ENCODE peak calls at places on chromosomes 12 and 14, in seven cellular contexts. One of them, this sample, is unnamed.
A peak's percentile ranks its signal among the peaks of the same experiment; 100 is the strongest.

GRCh38 chr14:73749706-73750105 is 35.5 kb upstream of the PNMA1 start:
- DNase-seq in K562: no peak
- DNase-seq in SK-N-SH: no peak
- DNase-seq in ovary: no peak
- DNase-seq in transverse colon: no peak
- DNase-seq in upper lobe of left lung: no peak
- DNase-seq in A549: no peak
- DNase-seq in this sample: no peak

GRCh38 chr14:90409209-90409730 is 12.4 kb downstream of the CALM1 start:
- DNase-seq in K562: no peak
- DNase-seq in SK-N-SH: no peak
- DNase-seq in ovary: peak; percentile 44
- DNase-seq in transverse colon: peak; percentile 39
- DNase-seq in upper lobe of left lung: peak; percentile 38
- DNase-seq in A549: peak; percentile 77
- DNase-seq in this sample: peak; percentile 94

GRCh38 chr14:49545716-49546115 is 40.5 kb downstream of the RPS29 start:
- DNase-seq in K562: no peak
- DNase-seq in SK-N-SH: no peak
- DNase-seq in ovary: no peak
- DNase-seq in transverse colon: no peak
- DNase-seq in upper lobe of left lung: no peak
- DNase-seq in A549: no peak
- DNase-seq in this sample: no peak

GRCh38 chr14:99737451-99737951 is 53.4 kb downstream of the CYP46A1 start:
- DNase-seq in K562: no peak
- DNase-seq in SK-N-SH: peak; percentile 67
- DNase-seq in ovary: no peak
- DNase-seq in transverse colon: no peak
- DNase-seq in upper lobe of left lung: peak; percentile 87
- DNase-seq in A549: peak; percentile 64
- DNase-seq in this sample: peak; percentile 88

GRCh38 chr12:64560395-64561301 is 49.6 kb upstream of the RASSF3 start:
- DNase-seq in K562: no peak
- DNase-seq in SK-N-SH: peak; percentile 41
- DNase-seq in ovary: no peak
- DNase-seq in transverse colon: no peak
- DNase-seq in upper lobe of left lung: no peak
- DNase-seq in A549: peak; percentile 61
- DNase-seq in this sample: peak; percentile 21

GRCh38 chr14:31025335-31026075 is at the start of gene AP4S1:
- DNase-seq in K562: peak; percentile 42
- DNase-seq in SK-N-SH: peak; percentile 65
- DNase-seq in ovary: peak; percentile 59
- DNase-seq in transverse colon: peak; percentile 55
- DNase-seq in upper lobe of left lung: peak; percentile 50
- DNase-seq in A549: peak; percentile 31
- DNase-seq in this sample: peak; percentile 75

GRCh38 chr12:121581681-121582439 is 1.0 kb upstream of the KDM2B start:
- DNase-seq in K562: peak; percentile 65
- DNase-seq in SK-N-SH: peak; percentile 79
- DNase-seq in ovary: no peak
- DNase-seq in transverse colon: peak; percentile 25
- DNase-seq in upper lobe of left lung: peak; percentile 36
- DNase-seq in A549: no peak
- DNase-seq in this sample: no peak

GRCh38 chr12:104519190-104519857 is 62.6 kb downstream of the CHST11 start:
- DNase-seq in K562: no peak
- DNase-seq in SK-N-SH: no peak
- DNase-seq in ovary: no peak
- DNase-seq in transverse colon: no peak
- DNase-seq in upper lobe of left lung: no peak
- DNase-seq in A549: no peak
- DNase-seq in this sample: no peak

GRCh38 chr12:52687527-52688385 is 7.5 kb upstream of the KRT1 start:
- DNase-seq in K562: no peak
- DNase-seq in SK-N-SH: no peak
- DNase-seq in ovary: no peak
- DNase-seq in transverse colon: peak; percentile 22
- DNase-seq in upper lobe of left lung: no peak
- DNase-seq in A549: peak; percentile 11
- DNase-seq in this sample: no peak

GRCh38 chr12:116130431-116130830 is 147.1 kb downstream of the MED13L start:
- DNase-seq in K562: no peak
- DNase-seq in SK-N-SH: peak; percentile 52
- DNase-seq in ovary: no peak
- DNase-seq in transverse colon: no peak
- DNase-seq in upper lobe of left lung: no peak
- DNase-seq in A549: no peak
- DNase-seq in this sample: no peak

GRCh38 chr12:113151655-113152054 is 2.1 kb downstream of the CFAP73 start:
- DNase-seq in K562: no peak
- DNase-seq in SK-N-SH: no peak
- DNase-seq in ovary: no peak
- DNase-seq in transverse colon: no peak
- DNase-seq in upper lobe of left lung: no peak
- DNase-seq in A549: no peak
- DNase-seq in this sample: no peak

GRCh38 chr12:132110677-132111076 is 33.4 kb downstream of the DDX51 start:
- DNase-seq in K562: no peak
- DNase-seq in SK-N-SH: no peak
- DNase-seq in ovary: no peak
- DNase-seq in transverse colon: no peak
- DNase-seq in upper lobe of left lung: no peak
- DNase-seq in A549: no peak
- DNase-seq in this sample: no peak

GRCh38 chr12:28178775-28179174 is 11.5 kb upstream of the CCDC91 start:
- DNase-seq in K562: no peak
- DNase-seq in SK-N-SH: no peak
- DNase-seq in ovary: no peak
- DNase-seq in transverse colon: no peak
- DNase-seq in upper lobe of left lung: no peak
- DNase-seq in A549: no peak
- DNase-seq in this sample: no peak

GRCh38 chr12:28180791-28181190 is 9.5 kb upstream of the CCDC91 start:
- DNase-seq in K562: no peak
- DNase-seq in SK-N-SH: no peak
- DNase-seq in ovary: no peak
- DNase-seq in transverse colon: no peak
- DNase-seq in upper lobe of left lung: no peak
- DNase-seq in A549: no peak
- DNase-seq in this sample: no peak

GRCh38 chr12:28189774-28190320 is 409 bp upstream of the CCDC91 start:
- DNase-seq in K562: no peak
- DNase-seq in SK-N-SH: no peak
- DNase-seq in ovary: no peak
- DNase-seq in transverse colon: no peak
- DNase-seq in upper lobe of left lung: no peak
- DNase-seq in A549: no peak
- DNase-seq in this sample: no peak

DNA sequence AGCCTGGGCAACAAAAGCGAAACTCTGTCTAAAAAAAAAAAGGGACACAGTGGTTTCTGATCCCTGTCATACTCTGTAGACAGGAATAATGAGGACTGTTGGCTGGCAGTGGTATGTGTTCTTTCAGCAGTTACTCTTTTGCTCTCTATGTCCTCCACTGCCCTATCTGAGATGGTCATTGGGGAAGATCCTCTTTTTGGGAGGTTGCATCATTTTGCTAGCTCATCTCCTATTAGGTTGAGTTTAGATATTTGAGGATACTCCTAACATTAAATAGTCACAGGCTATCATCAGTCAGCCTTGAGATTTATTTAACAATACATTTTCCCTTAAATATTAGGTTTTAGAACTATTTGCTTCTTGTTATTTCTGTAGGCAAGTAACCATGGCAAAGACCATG is 5.9 kb upstream of the CCDC91 start:
- DNase-seq in K562: no peak
- DNase-seq in SK-N-SH: no peak
- DNase-seq in ovary: no peak
- DNase-seq in transverse colon: no peak
- DNase-seq in upper lobe of left lung: no peak
- DNase-seq in A549: no peak
- DNase-seq in this sample: no peak
- TF ChIP-seq EP300 in K562: no peak
- TF ChIP-seq EP300 in SK-N-SH: no peak
- TF ChIP-seq EP300 in ovary: no peak
- TF ChIP-seq EP300 in transverse colon: no peak
- TF ChIP-seq EP300 in upper lobe of left lung: no peak
- TF ChIP-seq EP300 in A549: no peak
- TF ChIP-seq EP300 in this sample: no peak

DNA sequence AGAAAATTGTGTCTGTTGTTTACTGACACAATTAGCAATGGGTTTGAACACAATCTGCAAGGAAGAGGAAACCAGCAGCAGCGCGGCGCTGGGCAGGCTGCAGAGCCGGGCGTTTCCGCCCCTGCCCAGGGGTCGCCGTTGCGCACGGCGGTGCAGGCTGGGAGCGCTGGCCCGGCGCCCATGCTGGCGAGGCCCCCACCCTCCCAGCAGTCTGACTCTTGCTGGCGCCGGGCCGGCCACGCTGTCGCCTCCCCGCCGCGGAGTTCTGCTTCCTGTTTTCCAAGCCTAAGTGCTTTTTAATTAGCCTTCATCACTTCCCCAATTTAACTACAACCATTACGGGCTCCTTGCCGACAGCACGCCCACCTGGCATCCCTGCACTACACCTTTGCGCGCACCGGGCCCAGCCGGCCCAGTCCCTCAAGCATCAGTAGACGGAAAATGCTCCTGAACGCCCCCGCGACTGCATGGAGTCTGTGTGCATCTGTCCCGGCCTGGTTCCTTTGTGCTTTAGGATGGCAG is 212.1 kb downstream of the GXYLT1 start:
- DNase-seq in K562: peak; percentile 12
- DNase-seq in SK-N-SH: peak; percentile 91
- DNase-seq in ovary: peak; percentile 71
- DNase-seq in transverse colon: peak; percentile 28
- DNase-seq in upper lobe of left lung: peak; percentile 70
- DNase-seq in A549: no peak
- DNase-seq in this sample: peak; percentile 72
- H3K4me3 ChIP-seq in K562: peak overlapping the region; percentile 32
- H3K4me3 ChIP-seq in SK-N-SH: peak overlapping the region; percentile 60
- H3K4me3 ChIP-seq in ovary: peak overlapping the region; percentile 33
- H3K4me3 ChIP-seq in transverse colon: peak overlapping the region; percentile 30
- H3K4me3 ChIP-seq in upper lobe of left lung: peak overlapping the region; percentile 43
- H3K4me3 ChIP-seq in A549: no peak overlapping the region
- H3K4me3 ChIP-seq in this sample: peak overlapping the region; percentile 57

DNA sequence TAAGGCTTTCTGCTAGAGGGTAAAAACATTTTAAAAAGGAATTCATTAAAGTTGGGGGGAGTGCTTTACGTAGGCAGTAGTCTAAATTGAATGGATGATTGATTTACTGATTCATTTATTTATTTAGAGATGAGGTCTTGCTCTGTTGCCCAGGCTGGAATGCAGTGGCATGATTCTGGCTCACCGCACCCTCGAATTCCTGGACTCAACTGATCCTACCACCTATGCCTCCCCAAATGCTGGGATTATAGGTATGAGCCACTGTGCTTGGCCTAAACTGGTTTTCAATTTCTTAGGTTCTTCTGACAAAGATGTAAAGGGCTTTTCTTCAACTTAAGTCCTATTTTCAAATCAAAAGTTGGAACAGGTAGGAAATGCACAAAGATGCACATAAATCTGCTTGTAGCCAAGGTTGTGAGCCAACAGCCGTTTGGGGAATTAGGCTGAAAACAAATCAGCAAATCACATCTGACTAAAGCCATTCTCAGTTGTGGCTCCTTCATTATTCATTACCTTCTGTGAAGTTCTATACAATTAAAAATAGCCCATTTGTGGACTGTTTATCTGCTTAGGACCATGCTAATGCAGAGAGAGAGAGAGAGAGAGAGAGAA is 218.0 kb downstream of the PPM1H start:
- DNase-seq in K562: no peak
- DNase-seq in SK-N-SH: no peak
- DNase-seq in ovary: no peak
- DNase-seq in transverse colon: no peak
- DNase-seq in upper lobe of left lung: no peak
- DNase-seq in A549: peak; percentile 93
- DNase-seq in this sample: no peak
- TF ChIP-seq EP300 in K562: no peak
- TF ChIP-seq EP300 in SK-N-SH: no peak
- TF ChIP-seq EP300 in ovary: no peak
- TF ChIP-seq EP300 in transverse colon: no peak
- TF ChIP-seq EP300 in upper lobe of left lung: no peak
- TF ChIP-seq EP300 in A549: peak; percentile 77
- TF ChIP-seq EP300 in this sample: no peak

DNA sequence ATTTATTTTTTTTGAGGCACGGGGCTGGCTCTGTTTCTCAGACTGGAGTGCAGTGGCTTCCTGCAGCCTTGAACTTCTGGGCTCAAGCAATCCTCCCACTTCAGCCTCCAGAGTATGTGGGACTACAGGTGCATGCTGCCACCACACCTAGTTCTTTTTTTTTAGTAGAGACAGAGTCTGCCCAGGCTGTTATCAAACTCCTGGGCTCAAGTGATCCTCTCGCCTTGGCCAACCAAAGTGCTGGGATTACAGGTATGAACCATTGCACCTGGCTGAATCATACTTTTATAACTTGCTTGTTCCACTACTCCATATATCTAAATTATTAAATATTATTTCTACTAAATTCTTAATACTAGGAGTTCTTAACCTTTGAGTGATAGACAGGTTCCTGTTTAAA is 111.6 kb downstream of the BTG1 start:
- DNase-seq in K562: no peak
- DNase-seq in SK-N-SH: no peak
- DNase-seq in ovary: no peak
- DNase-seq in transverse colon: peak; percentile 14
- DNase-seq in upper lobe of left lung: peak; percentile 28
- DNase-seq in A549: no peak
- DNase-seq in this sample: no peak
- H3K4me3 ChIP-seq in K562: no peak overlapping the region
- H3K4me3 ChIP-seq in SK-N-SH: no peak overlapping the region
- H3K4me3 ChIP-seq in ovary: no peak overlapping the region
- H3K4me3 ChIP-seq in transverse colon: no peak overlapping the region
- H3K4me3 ChIP-seq in upper lobe of left lung: no peak overlapping the region
- H3K4me3 ChIP-seq in A549: no peak overlapping the region
- H3K4me3 ChIP-seq in this sample: no peak overlapping the region

GRCh38 chr12:74259199-74259598 is 278.4 kb upstream of the ATXN7L3B start:
- DNase-seq in K562: no peak
- DNase-seq in SK-N-SH: no peak
- DNase-seq in ovary: no peak
- DNase-seq in transverse colon: no peak
- DNase-seq in upper lobe of left lung: no peak
- DNase-seq in A549: no peak
- DNase-seq in this sample: no peak
- TF ChIP-seq EP300 in K562: no peak
- TF ChIP-seq EP300 in SK-N-SH: no peak
- TF ChIP-seq EP300 in ovary: no peak
- TF ChIP-seq EP300 in transverse colon: no peak
- TF ChIP-seq EP300 in upper lobe of left lung: no peak
- TF ChIP-seq EP300 in A549: no peak
- TF ChIP-seq EP300 in this sample: no peak